ENCODE peak calls at places on chromosomes 4 and X, in six cellular contexts. F is lower lobe of right lung, V is PC-9, W is progenitor cell of endocrine pancreas, R is thoracic aorta, O is psoas muscle. L is an unnamed sample.

GRCh38 chr4:169250796-169251195 is 20.0 kb downstream of the SH3RF1 start:
- DNase-seq in F (no peak), V (no peak), W (no peak), R (no peak), O (no peak), L (no peak)

GRCh38 chrX:43277879-43278278 is 378.2 kb upstream of the MAOA start:
- DNase-seq in F (no peak), V (no peak), W (no peak), R (no peak), O (no peak), L (no peak)

GRCh38 chr4:140296871-140297570 is 76.4 kb upstream of the SCOC start:
- DNase-seq in F (no peak), V (peak; percentile 35), W (no peak), R (no peak), O (no peak), L (no peak)

GRCh38 chr4:57151481-57151880 is 41.3 kb upstream of the IGFBP7 start:
- DNase-seq in F (no peak), V (peak; percentile 47), W (no peak), R (no peak), O (no peak), L (no peak)

GRCh38 chr4:107863850-107864371 is 39.2 kb downstream of the SGMS2 start:
- DNase-seq in F (no peak), V (peak; percentile 50), W (no peak), R (no peak), O (no peak), L (peak; percentile 20)

GRCh38 chrX:96181571-96181970 is 503.1 kb upstream of the DIAPH2 start:
- DNase-seq in F (no peak), V (no peak), W (no peak), R (no peak), O (no peak), L (no peak)

GRCh38 chr4:89101256-89102161 is 9.8 kb upstream of the TIGD2 start:
- DNase-seq in F (no peak), V (no peak), W (no peak), R (no peak), O (no peak), L (no peak)

GRCh38 chr4:76430519-76431388 is 4.3 kb upstream of the SHROOM3 start:
- DNase-seq in F (no peak), V (no peak), W (no peak), R (no peak), O (no peak), L (peak; percentile 27)

GRCh38 chrX:148269513-148269912 is 230.9 kb upstream of the AFF2 start:
- DNase-seq in F (no peak), V (no peak), W (no peak), R (no peak), O (no peak), L (no peak)

GRCh38 chrX:106995678-106996077 is 4.3 kb downstream of the MORC4 start:
- DNase-seq in F (no peak), V (no peak), W (no peak), R (no peak), O (no peak), L (no peak)

GRCh38 chrX:121546317-121546716 is 498.9 kb downstream of the GLUD2 start:
- DNase-seq in F (no peak), V (no peak), W (no peak), R (no peak), O (no peak), L (no peak)

GRCh38 chr4:168524006-168524405 is 27.2 kb downstream of the PALLD start:
- DNase-seq in F (no peak), V (no peak), W (no peak), R (no peak), O (no peak), L (peak; percentile 66)

GRCh38 chr4:7837597-7838135 is 102.0 kb downstream of the AFAP1 start:
- DNase-seq in F (no peak), V (no peak), W (no peak), R (no peak), O (no peak), L (no peak)

GRCh38 chr4:108592674-108592986 is 27.7 kb upstream of the RPL34 start:
- DNase-seq in F (no peak), V (no peak), W (no peak), R (no peak), O (no peak), L (no peak)

GRCh38 chrX:2432298-2432863 is 68.4 kb downstream of the DHRSX start:
- DNase-seq in F (no peak), V (no peak), W (no peak), R (no peak), O (no peak), L (no peak)

GRCh38 chrX:74015379-74016019 is 288.5 kb upstream of the ZCCHC13 start:
- DNase-seq in F (no peak), V (peak; percentile 25), W (peak; percentile 34), R (peak; percentile 3), O (peak; percentile 61), L (peak; percentile 39)

GRCh38 chr4:53967971-53968370 is 96.4 kb downstream of the CHIC2 start:
- DNase-seq in F (no peak), V (no peak), W (no peak), R (no peak), O (no peak), L (no peak)

GRCh38 chrX:150581093-150581775 is 12.8 kb downstream of the MTM1 start:
- DNase-seq in F (no peak), V (no peak), W (no peak), R (no peak), O (no peak), L (peak; percentile 55)

GRCh38 chrX:150587585-150588503 is 19.4 kb downstream of the MTM1 start:
- DNase-seq in F (no peak), V (peak; percentile 44), W (no peak), R (no peak), O (no peak), L (peak; percentile 48)

GRCh38 chrX:150577174-150577573 is 8.8 kb downstream of the MTM1 start:
- DNase-seq in F (no peak), V (no peak), W (no peak), R (no peak), O (no peak), L (no peak)

DNA sequence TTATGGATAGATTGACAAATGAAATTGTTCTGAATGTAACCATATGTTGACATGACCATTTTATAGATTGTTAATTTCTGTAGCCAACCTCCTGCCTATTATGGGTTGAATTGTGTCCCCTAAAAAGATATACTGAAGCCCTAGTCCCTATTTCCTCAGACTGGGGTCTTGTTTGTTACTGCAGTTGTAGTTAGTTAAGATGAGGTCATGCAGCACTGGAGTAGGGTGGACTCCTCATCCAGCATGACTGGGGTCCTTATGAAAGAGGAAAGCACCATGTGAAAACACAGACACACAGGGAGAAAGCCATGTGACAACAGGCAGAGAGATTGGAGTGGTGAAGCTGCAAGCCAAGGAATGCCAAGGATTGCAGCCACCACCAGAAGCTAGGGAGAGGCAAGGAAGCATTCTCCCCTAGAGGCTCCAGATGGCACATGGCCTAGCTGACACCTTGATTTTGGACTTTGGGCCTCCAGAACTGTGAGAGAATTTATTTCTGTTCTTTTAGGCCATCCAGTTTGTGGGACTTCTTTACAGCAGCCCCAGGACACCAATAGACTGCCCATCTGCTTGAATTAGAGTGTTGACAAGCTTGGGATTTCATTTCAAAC is 14.0 kb downstream of the MTM1 start:
- DNase-seq in F (no peak), V (no peak), W (no peak), R (no peak), O (no peak), L (no peak)
- TF ChIP-seq CTCF in F (no peak), V (no peak), W (no peak), R (no peak), O (no peak), L (no peak)

GRCh38 chr4:125762537-125762936 is 447.8 kb downstream of the FAT4 start:
- DNase-seq in F (no peak), V (no peak), W (no peak), R (no peak), O (no peak), L (no peak)
- TF ChIP-seq CTCF in F (no peak), V (no peak), W (peak; percentile 28), R (no peak), O (no peak), L (peak; percentile 14)

GRCh38 chrX:83511208-83511607 is 3.1 kb downstream of the POU3F4 start:
- DNase-seq in F (no peak), V (no peak), W (no peak), R (no peak), O (no peak), L (no peak)
- TF ChIP-seq CTCF in F (no peak), V (no peak), W (peak; percentile 30), R (no peak), O (no peak), L (no peak)

DNA sequence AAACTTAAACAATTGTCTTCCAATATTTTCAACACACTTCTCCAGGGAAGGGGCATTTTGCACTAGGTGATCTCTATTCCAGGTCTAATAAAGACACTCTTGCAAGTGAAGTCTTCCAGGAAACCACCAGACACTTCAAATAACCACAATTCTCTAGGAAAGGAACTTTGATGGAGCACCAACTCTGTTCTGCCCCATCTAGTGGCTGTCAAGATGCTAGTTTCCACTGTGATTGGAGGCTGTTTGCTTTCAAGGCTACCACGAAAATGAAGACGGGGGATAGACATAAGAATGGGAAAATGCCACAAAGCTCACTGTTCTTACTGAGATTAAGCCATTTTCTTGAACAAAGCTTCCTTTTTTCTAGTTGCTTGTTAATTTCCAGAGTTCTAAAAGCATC is 100.6 kb upstream of the F9 start:
- DNase-seq in F (no peak), V (no peak), W (no peak), R (no peak), O (no peak), L (no peak)
- TF ChIP-seq CTCF in F (no peak), V (no peak), W (peak; percentile 38), R (no peak), O (peak; percentile 37), L (no peak)

GRCh38 chr4:124111411-124111810 is 601.1 kb downstream of the ANKRD50 start:
- DNase-seq in F (no peak), V (no peak), W (no peak), R (no peak), O (no peak), L (no peak)

GRCh38 chr4:124111922-124112321 is 600.6 kb downstream of the ANKRD50 start:
- DNase-seq in F (no peak), V (no peak), W (peak; percentile 12), R (no peak), O (no peak), L (peak; percentile 88)
- TF ChIP-seq CTCF in F (peak; percentile 63), V (peak; percentile 91), W (peak; percentile 80), R (peak; percentile 64), O (peak; percentile 72), L (peak; percentile 60)

DNA sequence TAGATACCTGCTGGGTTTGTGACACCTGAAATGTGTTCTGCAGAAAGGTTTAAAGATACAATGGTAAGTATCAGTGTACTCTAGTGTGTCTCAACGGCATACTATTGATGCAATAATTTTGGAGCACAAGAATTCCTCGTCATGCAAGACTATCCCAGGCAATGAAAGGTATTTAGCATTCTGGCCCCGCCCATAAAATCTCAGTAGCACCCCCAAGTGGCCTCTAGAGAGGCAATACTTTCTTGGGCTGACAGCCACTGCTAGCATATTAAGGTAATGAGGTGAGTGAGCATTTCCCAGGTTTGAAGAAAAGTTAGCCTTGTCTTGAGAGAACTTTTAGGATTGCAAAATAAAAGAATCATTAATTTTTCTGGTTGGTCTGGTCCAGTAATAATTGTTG is 24.0 kb downstream of the TAB3 start:
- DNase-seq in F (no peak), V (no peak), W (no peak), R (no peak), O (no peak), L (peak; percentile 2)
- TF ChIP-seq CTCF in F (peak; percentile 12), V (no peak), W (no peak), R (no peak), O (no peak), L (no peak)

L was measured in foreskin fibroblast.